ENCODE peak calls at places on chromosomes 7 and 10, in five cellular contexts. One of them, this sample, is unnamed.

GRCh38 chr10:102801496-102801895 is 35.7 kb downstream of the CYP17A1 start:
- DNase-seq in thyroid gland: no peak
- DNase-seq in A549: no peak
- DNase-seq in cardiac muscle cell: no peak
- DNase-seq in CD4-positive, alpha-beta T cell: no peak
- DNase-seq in this sample: peak

GRCh38 chr7:26052721-26053120 is 99.3 kb upstream of the NFE2L3 start:
- DNase-seq in thyroid gland: no peak
- DNase-seq in A549: peak
- DNase-seq in cardiac muscle cell: no peak
- DNase-seq in CD4-positive, alpha-beta T cell: no peak
- DNase-seq in this sample: no peak

GRCh38 chr7:142012825-142013506 is 17.3 kb downstream of the MGAM start:
- DNase-seq in thyroid gland: no peak
- DNase-seq in A549: no peak
- DNase-seq in cardiac muscle cell: no peak
- DNase-seq in CD4-positive, alpha-beta T cell: no peak
- DNase-seq in this sample: no peak

GRCh38 chr10:73264423-73264822 is 12.0 kb upstream of the MRPS16 start:
- DNase-seq in thyroid gland: no peak
- DNase-seq in A549: no peak
- DNase-seq in cardiac muscle cell: no peak
- DNase-seq in CD4-positive, alpha-beta T cell: no peak
- DNase-seq in this sample: no peak

GRCh38 chr10:114714281-114714741 is 56.2 kb upstream of the ABLIM1 start:
- DNase-seq in thyroid gland: peak
- DNase-seq in A549: peak
- DNase-seq in cardiac muscle cell: peak
- DNase-seq in CD4-positive, alpha-beta T cell: no peak
- DNase-seq in this sample: no peak

GRCh38 chr10:101056365-101057151 is 5.2 kb upstream of the KAZALD1 start:
- DNase-seq in thyroid gland: no peak
- DNase-seq in A549: no peak
- DNase-seq in cardiac muscle cell: no peak
- DNase-seq in CD4-positive, alpha-beta T cell: no peak
- DNase-seq in this sample: no peak

GRCh38 chr7:128458956-128459355 is 3.3 kb downstream of the HILPDA start:
- DNase-seq in thyroid gland: no peak
- DNase-seq in A549: no peak
- DNase-seq in cardiac muscle cell: no peak
- DNase-seq in CD4-positive, alpha-beta T cell: no peak
- DNase-seq in this sample: no peak

GRCh38 chr7:2000801-2001321 is 231.9 kb downstream of the MAD1L1 start:
- DNase-seq in thyroid gland: no peak
- DNase-seq in A549: no peak
- DNase-seq in cardiac muscle cell: no peak
- DNase-seq in CD4-positive, alpha-beta T cell: no peak
- DNase-seq in this sample: peak

GRCh38 chr7:15686957-15687644 is 618 bp upstream of the MEOX2 start:
- DNase-seq in thyroid gland: no peak
- DNase-seq in A549: no peak
- DNase-seq in cardiac muscle cell: no peak
- DNase-seq in CD4-positive, alpha-beta T cell: no peak
- DNase-seq in this sample: no peak

DNA sequence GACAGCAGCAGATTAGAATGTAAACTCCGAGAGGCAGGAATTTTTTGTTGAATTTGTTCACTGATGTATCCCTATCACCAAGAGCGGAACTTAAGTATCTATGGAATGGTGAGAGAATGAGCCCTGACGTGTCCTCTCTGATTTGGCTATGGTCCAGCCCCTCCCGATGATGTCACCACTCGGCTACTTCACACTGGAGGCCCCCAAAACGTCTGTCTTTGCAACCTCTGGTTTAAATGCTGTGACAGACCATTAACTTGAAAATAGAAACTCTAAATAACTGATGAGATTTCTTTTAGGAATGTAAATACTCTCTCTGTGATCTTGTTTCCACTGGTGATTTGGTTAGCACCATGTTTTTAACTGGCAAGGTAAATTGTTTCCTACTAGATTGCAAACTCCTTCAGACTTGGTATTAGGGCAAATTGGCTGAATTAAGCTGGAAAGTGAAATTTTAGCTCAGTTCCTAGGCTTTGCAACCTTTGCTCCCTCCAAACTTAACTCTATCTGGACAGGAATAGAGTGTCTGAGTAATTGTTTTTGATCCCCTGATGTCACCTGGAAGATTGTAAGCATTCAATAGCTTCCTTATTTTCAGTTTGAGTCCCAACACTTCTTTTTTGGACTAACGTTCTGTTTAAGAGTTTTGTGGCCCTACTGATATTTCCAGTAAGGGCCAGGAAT is 19.1 kb downstream of the SLC16A12 start:
- DNase-seq in thyroid gland: peak
- DNase-seq in A549: no peak
- DNase-seq in cardiac muscle cell: peak
- DNase-seq in CD4-positive, alpha-beta T cell: no peak
- DNase-seq in this sample: no peak
- TF ChIP-seq CTCF in thyroid gland: no peak
- TF ChIP-seq CTCF in A549: no peak
- TF ChIP-seq CTCF in cardiac muscle cell: no peak
- TF ChIP-seq CTCF in CD4-positive, alpha-beta T cell: no peak
- TF ChIP-seq CTCF in this sample: no peak

GRCh38 chr10:1662361-1663025 is 74.8 kb downstream of the ADARB2 start:
- DNase-seq in thyroid gland: no peak
- DNase-seq in A549: no peak
- DNase-seq in cardiac muscle cell: no peak
- DNase-seq in CD4-positive, alpha-beta T cell: peak
- DNase-seq in this sample: no peak
- H3K27ac ChIP-seq in thyroid gland: no peak
- H3K27ac ChIP-seq in A549: no peak
- H3K27ac ChIP-seq in cardiac muscle cell: no peak
- H3K27ac ChIP-seq in CD4-positive, alpha-beta T cell: no peak
- H3K27ac ChIP-seq in this sample: no peak

GRCh38 chr10:69901623-69902505 is 100.2 kb downstream of the COL13A1 start:
- DNase-seq in thyroid gland: peak
- DNase-seq in A549: peak
- DNase-seq in cardiac muscle cell: peak
- DNase-seq in CD4-positive, alpha-beta T cell: no peak
- DNase-seq in this sample: peak
- TF ChIP-seq CTCF in thyroid gland: peak
- TF ChIP-seq CTCF in A549: peak
- TF ChIP-seq CTCF in cardiac muscle cell: peak
- TF ChIP-seq CTCF in CD4-positive, alpha-beta T cell: no peak
- TF ChIP-seq CTCF in this sample: peak

GRCh38 chr7:96707901-96708774 is 1.5 kb downstream of the SEM1 start:
- DNase-seq in thyroid gland: no peak
- DNase-seq in A549: no peak
- DNase-seq in cardiac muscle cell: no peak
- DNase-seq in CD4-positive, alpha-beta T cell: no peak
- DNase-seq in this sample: no peak

GRCh38 chr7:96709381-96710228 is at the start of gene SEM1:
- DNase-seq in thyroid gland: peak
- DNase-seq in A549: peak
- DNase-seq in cardiac muscle cell: peak
- DNase-seq in CD4-positive, alpha-beta T cell: peak
- DNase-seq in this sample: peak

GRCh38 chr7:96710544-96710943 is 898 bp upstream of the SEM1 start:
- DNase-seq in thyroid gland: no peak
- DNase-seq in A549: no peak
- DNase-seq in cardiac muscle cell: no peak
- DNase-seq in CD4-positive, alpha-beta T cell: no peak
- DNase-seq in this sample: no peak

GRCh38 chr7:96713037-96713436 is 3.4 kb upstream of the SEM1 start:
- DNase-seq in thyroid gland: no peak
- DNase-seq in A549: no peak
- DNase-seq in cardiac muscle cell: no peak
- DNase-seq in CD4-positive, alpha-beta T cell: no peak
- DNase-seq in this sample: no peak

DNA sequence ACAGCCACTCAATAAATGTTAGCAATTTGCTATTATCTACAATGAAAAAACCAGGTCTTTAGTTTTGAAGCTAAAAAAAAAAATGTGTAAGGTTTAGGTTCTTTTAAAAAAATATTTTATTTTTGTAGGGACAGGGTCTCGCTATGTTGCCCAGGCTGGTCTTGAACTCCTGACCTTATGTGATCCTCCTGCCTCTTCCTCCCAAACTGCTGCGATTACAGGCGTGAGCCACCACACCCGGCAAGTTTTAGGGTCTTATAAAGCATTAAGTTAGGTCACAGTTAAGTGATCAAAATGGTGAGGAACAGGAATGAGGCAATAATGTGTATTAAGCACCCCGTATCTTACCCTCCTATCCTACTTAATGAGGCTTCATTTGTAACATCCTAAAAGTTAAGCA is 774 bp downstream of the SEM1 start:
- DNase-seq in thyroid gland: no peak
- DNase-seq in A549: no peak
- DNase-seq in cardiac muscle cell: no peak
- DNase-seq in CD4-positive, alpha-beta T cell: no peak
- DNase-seq in this sample: no peak
- H3K27ac ChIP-seq in thyroid gland: no peak
- H3K27ac ChIP-seq in A549: peak
- H3K27ac ChIP-seq in cardiac muscle cell: peak
- H3K27ac ChIP-seq in CD4-positive, alpha-beta T cell: no peak
- H3K27ac ChIP-seq in this sample: peak

GRCh38 chr10:118308664-118309063 is 33.5 kb downstream of the FAM204A start:
- DNase-seq in thyroid gland: no peak
- DNase-seq in A549: no peak
- DNase-seq in cardiac muscle cell: no peak
- DNase-seq in CD4-positive, alpha-beta T cell: no peak
- DNase-seq in this sample: no peak
- TF ChIP-seq CTCF in thyroid gland: no peak
- TF ChIP-seq CTCF in A549: no peak
- TF ChIP-seq CTCF in cardiac muscle cell: no peak
- TF ChIP-seq CTCF in CD4-positive, alpha-beta T cell: no peak
- TF ChIP-seq CTCF in this sample: no peak

DNA sequence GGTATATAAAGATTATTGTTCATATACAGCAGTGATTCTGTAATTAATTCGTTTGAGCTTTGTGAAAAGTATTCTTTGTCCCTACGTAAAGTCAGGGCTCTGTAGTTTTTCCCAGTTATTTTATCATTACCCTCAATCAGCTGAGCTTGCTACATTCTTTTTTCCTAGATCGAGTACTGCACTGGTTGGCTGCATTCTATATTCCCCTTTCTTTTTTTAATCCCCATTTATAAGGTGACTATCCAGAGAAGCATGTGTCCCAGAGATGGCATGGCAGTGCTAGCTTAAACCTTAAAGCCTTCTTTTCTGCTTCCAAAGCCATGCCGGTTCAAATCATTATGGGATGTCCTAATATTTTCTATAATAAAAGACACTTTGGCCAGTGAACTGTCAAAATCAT is 230.1 kb upstream of the CELF2 start:
- DNase-seq in thyroid gland: no peak
- DNase-seq in A549: no peak
- DNase-seq in cardiac muscle cell: no peak
- DNase-seq in CD4-positive, alpha-beta T cell: no peak
- DNase-seq in this sample: no peak
- H3K27ac ChIP-seq in thyroid gland: no peak
- H3K27ac ChIP-seq in A549: no peak
- H3K27ac ChIP-seq in cardiac muscle cell: no peak
- H3K27ac ChIP-seq in CD4-positive, alpha-beta T cell: no peak
- H3K27ac ChIP-seq in this sample: no peak

GRCh38 chr7:151166629-151167196 is 781 bp downstream of the GBX1 start:
- DNase-seq in thyroid gland: no peak
- DNase-seq in A549: no peak
- DNase-seq in cardiac muscle cell: no peak
- DNase-seq in CD4-positive, alpha-beta T cell: no peak
- DNase-seq in this sample: no peak

GRCh38 chr7:151168787-151169162 is 1.3 kb upstream of the GBX1 start:
- DNase-seq in thyroid gland: no peak
- DNase-seq in A549: no peak
- DNase-seq in cardiac muscle cell: no peak
- DNase-seq in CD4-positive, alpha-beta T cell: no peak
- DNase-seq in this sample: no peak

GRCh38 chr7:151172273-151173141 is 5.0 kb upstream of the GBX1 start:
- DNase-seq in thyroid gland: peak
- DNase-seq in A549: peak
- DNase-seq in cardiac muscle cell: peak
- DNase-seq in CD4-positive, alpha-beta T cell: peak
- DNase-seq in this sample: peak

GRCh38 chr7:151167197-151167911 is at the start of gene GBX1:
- DNase-seq in thyroid gland: no peak
- DNase-seq in A549: peak
- DNase-seq in cardiac muscle cell: peak
- DNase-seq in CD4-positive, alpha-beta T cell: no peak
- DNase-seq in this sample: no peak

GRCh38 chr7:151168022-151168786 is 710 bp upstream of the GBX1 start:
- DNase-seq in thyroid gland: peak
- DNase-seq in A549: peak
- DNase-seq in cardiac muscle cell: peak
- DNase-seq in CD4-positive, alpha-beta T cell: peak
- DNase-seq in this sample: no peak
- TF ChIP-seq CTCF in thyroid gland: peak
- TF ChIP-seq CTCF in A549: peak
- TF ChIP-seq CTCF in cardiac muscle cell: peak
- TF ChIP-seq CTCF in CD4-positive, alpha-beta T cell: peak
- TF ChIP-seq CTCF in this sample: peak

DNA sequence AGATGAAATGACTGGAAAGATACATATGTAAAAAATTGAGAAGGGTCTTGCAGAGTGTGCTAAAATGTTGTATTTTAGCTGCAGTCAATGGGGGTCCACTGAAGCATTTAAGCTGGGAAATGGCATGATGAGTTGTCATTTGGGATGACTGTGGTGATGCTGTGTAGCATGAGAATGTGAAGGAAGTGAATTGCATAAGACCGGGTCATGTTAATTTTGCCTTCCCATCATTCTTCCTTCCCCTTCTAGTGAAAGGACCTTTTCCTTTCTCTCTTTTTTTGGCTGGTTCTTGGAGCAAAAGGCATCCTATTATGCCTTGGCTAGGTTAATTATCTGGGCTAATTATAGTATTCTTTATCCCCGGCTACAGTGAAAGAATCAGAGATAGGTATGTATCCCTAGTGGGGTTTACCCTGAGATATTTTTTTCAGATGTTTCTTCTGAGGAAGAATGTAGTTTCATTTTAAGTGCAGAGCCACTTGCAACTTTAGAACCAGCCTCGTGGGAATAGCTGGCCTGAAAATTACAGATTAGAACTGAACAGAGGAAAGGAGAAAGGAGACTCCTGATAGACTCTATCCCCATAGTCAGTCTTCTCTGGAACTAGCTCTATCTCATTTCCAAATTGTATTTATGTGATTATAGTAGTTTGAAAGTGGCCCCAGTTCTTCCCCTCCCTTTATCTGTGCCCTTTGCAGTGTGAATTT is 93.6 kb downstream of the HGF start:
- DNase-seq in thyroid gland: no peak
- DNase-seq in A549: no peak
- DNase-seq in cardiac muscle cell: no peak
- DNase-seq in CD4-positive, alpha-beta T cell: no peak
- DNase-seq in this sample: no peak
- H3K27ac ChIP-seq in thyroid gland: no peak
- H3K27ac ChIP-seq in A549: no peak
- H3K27ac ChIP-seq in cardiac muscle cell: no peak
- H3K27ac ChIP-seq in CD4-positive, alpha-beta T cell: no peak
- H3K27ac ChIP-seq in this sample: no peak

DNA sequence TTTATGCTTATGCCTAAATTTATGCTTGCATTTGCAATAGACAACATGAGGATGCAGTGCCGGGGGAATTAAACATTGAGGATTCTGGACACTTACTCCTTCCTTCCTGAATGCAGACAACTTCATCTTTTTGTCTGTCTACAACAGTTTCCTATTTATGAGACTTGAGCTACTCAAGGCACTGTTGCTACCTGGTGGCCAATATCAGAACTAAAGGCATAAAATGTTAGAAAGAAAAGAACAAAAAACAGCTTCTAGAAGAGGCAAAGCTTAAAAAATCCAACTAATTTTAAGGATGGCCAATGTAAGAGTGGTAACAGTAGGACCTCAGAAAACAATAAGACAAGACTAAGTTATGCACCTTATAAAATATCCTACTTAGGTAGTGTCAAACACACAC is 144.5 kb upstream of the PTN start:
- DNase-seq in thyroid gland: no peak
- DNase-seq in A549: no peak
- DNase-seq in cardiac muscle cell: no peak
- DNase-seq in CD4-positive, alpha-beta T cell: no peak
- DNase-seq in this sample: no peak
- TF ChIP-seq CTCF in thyroid gland: no peak
- TF ChIP-seq CTCF in A549: no peak
- TF ChIP-seq CTCF in cardiac muscle cell: no peak
- TF ChIP-seq CTCF in CD4-positive, alpha-beta T cell: no peak
- TF ChIP-seq CTCF in this sample: no peak